ENCODE peak calls at places on chromosomes 1 and 21, in seven cellular contexts. One of them, this sample, is unnamed.

GRCh38 chr1:23405946-23406345 is 18.6 kb downstream of the TCEA3 start:
- DNase-seq in GM12878: no peak
- DNase-seq in A673: no peak
- DNase-seq in BJ: no peak
- DNase-seq in psoas muscle: no peak
- DNase-seq in choroid plexus epithelial cell: no peak
- DNase-seq in sigmoid colon: no peak
- DNase-seq in this sample: no peak

GRCh38 chr1:43936470-43937151 is 3.0 kb downstream of the ARTN start:
- DNase-seq in choroid plexus epithelial cell: no peak
- DNase-seq in GM12878: no peak
- DNase-seq in A673: no peak
- DNase-seq in sigmoid colon: peak; percentile 65
- DNase-seq in BJ: no peak
- DNase-seq in psoas muscle: peak; percentile 30
- DNase-seq in this sample: no peak

GRCh38 chr1:218728994-218729393 is 383.9 kb downstream of the TGFB2 start:
- DNase-seq in choroid plexus epithelial cell: no peak
- DNase-seq in sigmoid colon: no peak
- DNase-seq in GM12878: no peak
- DNase-seq in BJ: no peak
- DNase-seq in A673: no peak
- DNase-seq in psoas muscle: no peak
- DNase-seq in this sample: no peak

GRCh38 chr21:14773777-14774345 is 227.7 kb upstream of the SAMSN1 start:
- DNase-seq in sigmoid colon: peak; percentile 65
- DNase-seq in GM12878: no peak
- DNase-seq in psoas muscle: peak; percentile 20
- DNase-seq in A673: peak; percentile 59
- DNase-seq in choroid plexus epithelial cell: peak; percentile 72
- DNase-seq in BJ: no peak
- DNase-seq in this sample: peak; percentile 16

GRCh38 chr1:110390096-110390495 is 730 bp downstream of the SLC16A4 start:
- DNase-seq in psoas muscle: peak; percentile 37
- DNase-seq in GM12878: no peak
- DNase-seq in BJ: no peak
- DNase-seq in A673: no peak
- DNase-seq in sigmoid colon: peak; percentile 83
- DNase-seq in choroid plexus epithelial cell: peak; percentile 91
- DNase-seq in this sample: peak; percentile 52

GRCh38 chr21:44929799-44930542 is 9.3 kb upstream of the ITGB2 start:
- DNase-seq in psoas muscle: no peak
- DNase-seq in GM12878: no peak
- DNase-seq in sigmoid colon: no peak
- DNase-seq in A673: no peak
- DNase-seq in choroid plexus epithelial cell: no peak
- DNase-seq in BJ: no peak
- DNase-seq in this sample: no peak

GRCh38 chr1:23524716-23525401 is 6.2 kb downstream of the E2F2 start:
- DNase-seq in A673: peak; percentile 58
- DNase-seq in psoas muscle: no peak
- DNase-seq in sigmoid colon: no peak
- DNase-seq in GM12878: no peak
- DNase-seq in BJ: no peak
- DNase-seq in choroid plexus epithelial cell: no peak
- DNase-seq in this sample: no peak

GRCh38 chr1:2466834-2467554 is 9.1 kb upstream of the PLCH2 start:
- DNase-seq in choroid plexus epithelial cell: no peak
- DNase-seq in A673: no peak
- DNase-seq in psoas muscle: no peak
- DNase-seq in GM12878: no peak
- DNase-seq in BJ: no peak
- DNase-seq in sigmoid colon: no peak
- DNase-seq in this sample: no peak

GRCh38 chr1:60427194-60427593 is 353.6 kb upstream of the C1orf87 start:
- DNase-seq in sigmoid colon: no peak
- DNase-seq in BJ: no peak
- DNase-seq in psoas muscle: no peak
- DNase-seq in choroid plexus epithelial cell: no peak
- DNase-seq in GM12878: no peak
- DNase-seq in A673: peak; percentile 2
- DNase-seq in this sample: peak; percentile 40

GRCh38 chr1:60848583-60849188 is 233.7 kb upstream of the NFIA start:
- DNase-seq in GM12878: no peak
- DNase-seq in choroid plexus epithelial cell: peak; percentile 75
- DNase-seq in BJ: peak; percentile 16
- DNase-seq in A673: peak; percentile 68
- DNase-seq in psoas muscle: no peak
- DNase-seq in sigmoid colon: no peak
- DNase-seq in this sample: no peak

GRCh38 chr1:21614419-21615115 is 54.6 kb downstream of the RAP1GAP start:
- DNase-seq in psoas muscle: no peak
- DNase-seq in choroid plexus epithelial cell: no peak
- DNase-seq in BJ: no peak
- DNase-seq in GM12878: no peak
- DNase-seq in sigmoid colon: no peak
- DNase-seq in A673: no peak
- DNase-seq in this sample: no peak

GRCh38 chr1:68542586-68542985 is 45.7 kb upstream of the DEPDC1 start:
- DNase-seq in BJ: no peak
- DNase-seq in GM12878: no peak
- DNase-seq in choroid plexus epithelial cell: peak; percentile 9
- DNase-seq in psoas muscle: no peak
- DNase-seq in sigmoid colon: no peak
- DNase-seq in A673: peak; percentile 12
- DNase-seq in this sample: no peak

GRCh38 chr1:24236170-24237045 is 49.3 kb upstream of the IFNLR1 start:
- DNase-seq in choroid plexus epithelial cell: peak; percentile 61
- DNase-seq in A673: no peak
- DNase-seq in sigmoid colon: no peak
- DNase-seq in BJ: peak; percentile 1
- DNase-seq in psoas muscle: no peak
- DNase-seq in GM12878: no peak
- DNase-seq in this sample: peak; percentile 77

GRCh38 chr1:59266180-59266926 is 30.5 kb upstream of the FGGY start:
- DNase-seq in sigmoid colon: no peak
- DNase-seq in choroid plexus epithelial cell: no peak
- DNase-seq in A673: no peak
- DNase-seq in psoas muscle: no peak
- DNase-seq in GM12878: peak; percentile 80
- DNase-seq in BJ: no peak
- DNase-seq in this sample: no peak

GRCh38 chr1:202247837-202248795 is 54.5 kb downstream of the LGR6 start:
- DNase-seq in psoas muscle: no peak
- DNase-seq in BJ: no peak
- DNase-seq in GM12878: no peak
- DNase-seq in A673: no peak
- DNase-seq in sigmoid colon: peak; percentile 50
- DNase-seq in choroid plexus epithelial cell: no peak
- DNase-seq in this sample: no peak

GRCh38 chr1:24905979-24906720 is 23.9 kb downstream of the RUNX3 start:
- DNase-seq in psoas muscle: no peak
- DNase-seq in sigmoid colon: peak; percentile 46
- DNase-seq in BJ: no peak
- DNase-seq in GM12878: no peak
- DNase-seq in choroid plexus epithelial cell: no peak
- DNase-seq in A673: no peak
- DNase-seq in this sample: no peak

GRCh38 chr1:233639611-233640010 is 25.7 kb downstream of the KCNK1 start:
- DNase-seq in choroid plexus epithelial cell: peak; percentile 26
- DNase-seq in GM12878: no peak
- DNase-seq in A673: no peak
- DNase-seq in psoas muscle: no peak
- DNase-seq in BJ: no peak
- DNase-seq in sigmoid colon: no peak
- DNase-seq in this sample: no peak

GRCh38 chr1:7510389-7510931 is 260.6 kb upstream of the VAMP3 start:
- DNase-seq in sigmoid colon: no peak
- DNase-seq in GM12878: no peak
- DNase-seq in A673: no peak
- DNase-seq in psoas muscle: no peak
- DNase-seq in BJ: no peak
- DNase-seq in choroid plexus epithelial cell: no peak
- DNase-seq in this sample: no peak

GRCh38 chr1:23362218-23362713 is 7.4 kb downstream of the ZNF436 start:
- DNase-seq in choroid plexus epithelial cell: no peak
- DNase-seq in GM12878: no peak
- DNase-seq in sigmoid colon: no peak
- DNase-seq in A673: no peak
- DNase-seq in BJ: no peak
- DNase-seq in psoas muscle: no peak
- DNase-seq in this sample: no peak

GRCh38 chr1:24928631-24929090 is 1.4 kb downstream of the RUNX3 start:
- DNase-seq in GM12878: no peak
- DNase-seq in sigmoid colon: peak; percentile 57
- DNase-seq in psoas muscle: no peak
- DNase-seq in choroid plexus epithelial cell: no peak
- DNase-seq in BJ: no peak
- DNase-seq in A673: peak; percentile 32
- DNase-seq in this sample: no peak

GRCh38 chr1:216325946-216326345 is 97.3 kb downstream of the USH2A start:
- DNase-seq in BJ: no peak
- DNase-seq in choroid plexus epithelial cell: peak; percentile 7
- DNase-seq in A673: peak; percentile 11
- DNase-seq in GM12878: no peak
- DNase-seq in psoas muscle: no peak
- DNase-seq in sigmoid colon: no peak
- DNase-seq in this sample: no peak

GRCh38 chr21:42537106-42537742 is 23.6 kb downstream of the SLC37A1 start:
- DNase-seq in psoas muscle: no peak
- DNase-seq in sigmoid colon: peak; percentile 14
- DNase-seq in BJ: no peak
- DNase-seq in GM12878: no peak
- DNase-seq in choroid plexus epithelial cell: peak; percentile 47
- DNase-seq in A673: peak; percentile 53
- DNase-seq in this sample: no peak

GRCh38 chr1:107352850-107353249 is 212.0 kb downstream of the NTNG1 start:
- DNase-seq in A673: no peak
- DNase-seq in sigmoid colon: no peak
- DNase-seq in choroid plexus epithelial cell: no peak
- DNase-seq in GM12878: no peak
- DNase-seq in psoas muscle: no peak
- DNase-seq in BJ: no peak
- DNase-seq in this sample: no peak

GRCh38 chr1:70486676-70487470 is 75.8 kb downstream of the CTH start:
- DNase-seq in A673: no peak
- DNase-seq in psoas muscle: peak; percentile 21
- DNase-seq in BJ: peak; percentile 80
- DNase-seq in choroid plexus epithelial cell: peak; percentile 86
- DNase-seq in GM12878: no peak
- DNase-seq in sigmoid colon: peak; percentile 86
- DNase-seq in this sample: peak; percentile 74

GRCh38 chr1:70490153-70490552 is 79.1 kb downstream of the CTH start:
- DNase-seq in sigmoid colon: no peak
- DNase-seq in A673: no peak
- DNase-seq in BJ: no peak
- DNase-seq in GM12878: no peak
- DNase-seq in psoas muscle: no peak
- DNase-seq in choroid plexus epithelial cell: no peak
- DNase-seq in this sample: no peak

GRCh38 chr1:70485624-70486023 is 74.6 kb downstream of the CTH start:
- DNase-seq in psoas muscle: no peak
- DNase-seq in GM12878: no peak
- DNase-seq in sigmoid colon: no peak
- DNase-seq in BJ: no peak
- DNase-seq in choroid plexus epithelial cell: no peak
- DNase-seq in A673: no peak
- DNase-seq in this sample: no peak

GRCh38 chr1:70487471-70487840 is 76.4 kb downstream of the CTH start:
- DNase-seq in A673: no peak
- DNase-seq in GM12878: no peak
- DNase-seq in psoas muscle: no peak
- DNase-seq in choroid plexus epithelial cell: no peak
- DNase-seq in BJ: no peak
- DNase-seq in sigmoid colon: no peak
- DNase-seq in this sample: no peak

GRCh38 chr1:70487910-70488665 is 77.0 kb downstream of the CTH start:
- DNase-seq in A673: peak; percentile 82
- DNase-seq in sigmoid colon: no peak
- DNase-seq in BJ: no peak
- DNase-seq in choroid plexus epithelial cell: peak; percentile 72
- DNase-seq in psoas muscle: no peak
- DNase-seq in GM12878: peak; percentile 16
- DNase-seq in this sample: peak; percentile 24
- TF ChIP-seq CTCF in A673: peak; percentile 93
- TF ChIP-seq CTCF in sigmoid colon: peak; percentile 30
- TF ChIP-seq CTCF in BJ: peak; percentile 44
- TF ChIP-seq CTCF in choroid plexus epithelial cell: peak; percentile 86
- TF ChIP-seq CTCF in psoas muscle: peak; percentile 22
- TF ChIP-seq CTCF in GM12878: peak; percentile 74
- TF ChIP-seq CTCF in this sample: peak; percentile 93

GRCh38 chr1:204075116-204075636 is 2.3 kb downstream of the SOX13 start:
- DNase-seq in BJ: no peak
- DNase-seq in A673: no peak
- DNase-seq in GM12878: no peak
- DNase-seq in psoas muscle: no peak
- DNase-seq in sigmoid colon: no peak
- DNase-seq in choroid plexus epithelial cell: no peak
- DNase-seq in this sample: no peak
- H3K4me3 ChIP-seq in BJ: peak overlapping the region; percentile 84
- H3K4me3 ChIP-seq in A673: peak overlapping the region; percentile 79
- H3K4me3 ChIP-seq in GM12878: no peak overlapping the region
- H3K4me3 ChIP-seq in psoas muscle: peak overlapping the region; percentile 76
- H3K4me3 ChIP-seq in sigmoid colon: peak overlapping the region; percentile 90
- H3K4me3 ChIP-seq in choroid plexus epithelial cell: peak overlapping the region; percentile 72
- H3K4me3 ChIP-seq in this sample: peak overlapping the region; percentile 81

DNA sequence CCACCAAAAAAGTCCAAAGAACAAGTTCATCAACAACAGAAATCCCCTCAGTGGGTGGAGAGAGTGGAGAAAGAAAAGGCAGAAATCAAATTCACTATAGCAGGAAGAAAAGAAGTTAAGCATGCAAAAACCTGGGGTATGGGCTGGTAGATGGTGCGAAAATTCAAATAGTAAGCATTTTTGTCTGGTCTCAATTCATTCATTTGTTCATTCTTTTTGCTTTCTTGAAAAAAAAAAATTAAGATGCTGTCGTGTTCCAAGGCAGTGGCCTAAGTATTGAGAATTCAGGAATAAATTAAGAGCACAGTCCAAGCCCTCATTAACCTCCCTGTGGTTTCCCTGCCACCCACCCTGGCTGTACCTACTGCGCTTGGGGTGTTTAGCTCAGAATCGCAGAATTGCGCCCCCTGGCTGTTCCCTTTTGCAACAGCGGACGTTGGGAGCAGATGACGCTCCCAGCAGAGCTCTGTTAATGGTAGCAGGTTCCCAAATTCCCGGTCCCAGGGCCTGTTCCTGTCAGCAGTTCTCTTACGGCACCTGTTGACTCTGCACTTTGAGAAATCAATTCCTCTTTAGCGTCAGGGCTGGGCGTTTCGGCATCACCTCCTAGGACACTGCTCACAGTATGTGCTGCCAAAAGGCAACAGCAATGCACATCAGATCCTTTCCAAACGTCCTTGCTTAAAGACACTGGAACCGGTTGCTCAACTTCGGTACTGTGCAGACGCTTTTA is 34.0 kb upstream of the SSX2IP start:
- DNase-seq in choroid plexus epithelial cell: no peak
- DNase-seq in psoas muscle: no peak
- DNase-seq in GM12878: no peak
- DNase-seq in A673: peak; percentile 44
- DNase-seq in BJ: no peak
- DNase-seq in sigmoid colon: no peak
- DNase-seq in this sample: no peak
- TF ChIP-seq CTCF in choroid plexus epithelial cell: peak; percentile 44
- TF ChIP-seq CTCF in psoas muscle: no peak
- TF ChIP-seq CTCF in GM12878: peak; percentile 42
- TF ChIP-seq CTCF in A673: peak; percentile 75
- TF ChIP-seq CTCF in BJ: peak; percentile 17
- TF ChIP-seq CTCF in sigmoid colon: no peak
- TF ChIP-seq CTCF in this sample: peak; percentile 45

GRCh38 chr1:33338495-33339211 is 17.8 kb upstream of the A3GALT2 start:
- DNase-seq in choroid plexus epithelial cell: peak; percentile 99
- DNase-seq in A673: peak; percentile 79
- DNase-seq in GM12878: no peak
- DNase-seq in psoas muscle: peak; percentile 63
- DNase-seq in BJ: peak; percentile 65
- DNase-seq in sigmoid colon: peak; percentile 89
- DNase-seq in this sample: peak; percentile 69
- H3K4me3 ChIP-seq in choroid plexus epithelial cell: peak overlapping the region; percentile 11
- H3K4me3 ChIP-seq in A673: peak overlapping the region; percentile 0
- H3K4me3 ChIP-seq in GM12878: no peak overlapping the region
- H3K4me3 ChIP-seq in psoas muscle: peak overlapping the region; percentile 55
- H3K4me3 ChIP-seq in BJ: no peak overlapping the region
- H3K4me3 ChIP-seq in sigmoid colon: no peak overlapping the region
- H3K4me3 ChIP-seq in this sample: peak overlapping the region; percentile 26